ENCODE peak calls at places on chromosomes 11 and 22, in ten cellular contexts. B is aorta, O is tibial nerve, G is cardiac muscle cell, R is MM.1S, J is uterus, S is OCI-LY7, N is hepatocyte, Q is adrenal gland, T is neuronal stem cell. V is an unnamed sample. For H3K4me1, the result is how much of the 10 kb centered on the place peaks cover.

GRCh38 chr11:119030029-119030328 is 698 bp downstream of the SLC37A4 start:
- DNase-seq in B (no peak), O (no peak), G (no peak), R (no peak), J (no peak), S (no peak), N (no peak), Q (no peak), T (no peak), V (no peak)

GRCh38 chr11:1232328-1233321 is 9.8 kb downstream of the MUC5B start:
- DNase-seq in B (peak), O (no peak), G (no peak), R (no peak), J (no peak), S (no peak), N (no peak), Q (no peak), T (no peak), V (peak)

GRCh38 chr11:69293087-69293486 is 868 bp upstream of the MYEOV start:
- DNase-seq in B (peak), O (no peak), G (no peak), R (no peak), J (no peak), S (no peak), N (no peak), Q (no peak), T (no peak), V (no peak)

GRCh38 chr11:120208012-120208441 is 2.8 kb upstream of the OAF start:
- DNase-seq in B (no peak), O (no peak), G (peak), R (no peak), J (no peak), S (no peak), N (no peak), Q (peak), T (no peak), V (no peak)

GRCh38 chr11:83793332-83793731 is 507.2 kb upstream of the CCDC90B start:
- DNase-seq in B (no peak), O (no peak), G (no peak), R (no peak), J (no peak), S (no peak), N (no peak), Q (no peak), T (no peak), V (no peak)

GRCh38 chr11:122743949-122744876 is 88.7 kb downstream of the UBASH3B start:
- DNase-seq in B (no peak), O (peak), G (no peak), R (peak), J (no peak), S (peak), N (no peak), Q (peak), T (no peak), V (peak)

GRCh38 chr22:19766235-19766505 is 5.6 kb downstream of the TBX1 start:
- DNase-seq in B (no peak), O (no peak), G (no peak), R (no peak), J (no peak), S (no peak), N (no peak), Q (no peak), T (no peak), V (no peak)

GRCh38 chr22:45098056-45098455 is 65.7 kb upstream of the NUP50 start:
- DNase-seq in B (peak), O (no peak), G (no peak), R (no peak), J (no peak), S (no peak), N (no peak), Q (no peak), T (no peak), V (no peak)

GRCh38 chr11:33893711-33894401 is 2.0 kb upstream of the LMO2 start:
- DNase-seq in B (no peak), O (no peak), G (peak), R (peak), J (no peak), S (peak), N (no peak), Q (peak), T (no peak), V (no peak)

GRCh38 chr11:73156686-73157085 is 14.6 kb upstream of the FCHSD2 start:
- DNase-seq in B (no peak), O (no peak), G (no peak), R (no peak), J (no peak), S (no peak), N (no peak), Q (no peak), T (no peak), V (no peak)

GRCh38 chr11:44611088-44611487 is 45.6 kb downstream of the CD82 start:
- DNase-seq in B (no peak), O (no peak), G (no peak), R (no peak), J (no peak), S (no peak), N (no peak), Q (no peak), T (no peak), V (no peak)

GRCh38 chr22:49213731-49214352 is 613.8 kb downstream of the BRD1 start:
- DNase-seq in B (peak), O (no peak), G (no peak), R (no peak), J (peak), S (no peak), N (no peak), Q (peak), T (no peak), V (no peak)

GRCh38 chr22:47691152-47691895 is 928.9 kb downstream of the TBC1D22A start:
- DNase-seq in B (no peak), O (no peak), G (no peak), R (no peak), J (no peak), S (no peak), N (no peak), Q (peak), T (no peak), V (no peak)

GRCh38 chr11:94809251-94809650 is 41.1 kb downstream of the AMOTL1 start:
- DNase-seq in B (no peak), O (no peak), G (no peak), R (no peak), J (no peak), S (no peak), N (no peak), Q (no peak), T (no peak), V (no peak)

GRCh38 chr11:124800226-124800929 is at the start of gene MSANTD2:
- DNase-seq in B (peak), O (peak), G (peak), R (peak), J (peak), S (peak), N (peak), Q (peak), T (peak), V (peak)

GRCh38 chr11:76160856-76161255 is 45.4 kb downstream of the WNT11 start:
- DNase-seq in B (peak), O (no peak), G (no peak), R (no peak), J (no peak), S (no peak), N (no peak), Q (no peak), T (no peak), V (no peak)

GRCh38 chr11:73480677-73481076 is 104.5 kb downstream of the RELT start:
- DNase-seq in B (no peak), O (no peak), G (peak), R (no peak), J (no peak), S (no peak), N (no peak), Q (no peak), T (no peak), V (no peak)

GRCh38 chr11:72682238-72682872 is 8.1 kb upstream of the PDE2A start:
- DNase-seq in B (no peak), O (no peak), G (no peak), R (no peak), J (no peak), S (no peak), N (no peak), Q (no peak), T (no peak), V (no peak)

GRCh38 chr11:2775083-2775625 is 75.4 kb upstream of the KCNQ1OT1 start:
- DNase-seq in B (peak), O (no peak), G (no peak), R (peak), J (no peak), S (no peak), N (no peak), Q (peak), T (no peak), V (peak)

GRCh38 chr11:27331984-27332383 is 31.0 kb downstream of the CCDC34 start:
- DNase-seq in B (no peak), O (no peak), G (peak), R (no peak), J (no peak), S (no peak), N (no peak), Q (no peak), T (no peak), V (no peak)

GRCh38 chr11:2867142-2867541 is 18.4 kb downstream of the CDKN1C start:
- DNase-seq in B (no peak), O (no peak), G (no peak), R (no peak), J (no peak), S (no peak), N (no peak), Q (no peak), T (no peak), V (no peak)

GRCh38 chr11:59283825-59284772 is 71.4 kb upstream of the MPEG1 start:
- DNase-seq in B (no peak), O (peak), G (peak), R (peak), J (no peak), S (peak), N (peak), Q (peak), T (peak), V (no peak)

GRCh38 chr11:34439521-34440258 is 956 bp downstream of the CAT start:
- DNase-seq in B (no peak), O (no peak), G (no peak), R (no peak), J (no peak), S (peak), N (no peak), Q (no peak), T (peak), V (no peak)

GRCh38 chr11:93567406-93567819 is 24.2 kb upstream of the SMCO4 start:
- DNase-seq in B (peak), O (peak), G (peak), R (no peak), J (peak), S (no peak), N (no peak), Q (peak), T (no peak), V (no peak)

GRCh38 chr11:68998390-68998911 is 14.6 kb downstream of the MRGPRF start:
- DNase-seq in B (peak), O (no peak), G (peak), R (no peak), J (peak), S (no peak), N (peak), Q (peak), T (no peak), V (peak)

GRCh38 chr11:35413568-35413967 is 5.8 kb downstream of the SLC1A2 start:
- DNase-seq in B (no peak), O (no peak), G (no peak), R (no peak), J (no peak), S (no peak), N (no peak), Q (no peak), T (no peak), V (no peak)

GRCh38 chr11:2759228-2760195 is 59.7 kb upstream of the KCNQ1OT1 start:
- DNase-seq in B (peak), O (no peak), G (no peak), R (no peak), J (no peak), S (no peak), N (no peak), Q (peak), T (no peak), V (peak)

GRCh38 chr11:131036544-131036943 is 120.3 kb upstream of the SNX19 start:
- DNase-seq in B (no peak), O (no peak), G (no peak), R (no peak), J (no peak), S (no peak), N (no peak), Q (no peak), T (no peak), V (no peak)

GRCh38 chr11:44096360-44097188 is 1.1 kb downstream of the EXT2 start:
- DNase-seq in B (peak), O (no peak), G (peak), R (no peak), J (no peak), S (peak), N (peak), Q (no peak), T (no peak), V (no peak)

GRCh38 chr11:14237333-14237988 is 121.5 kb downstream of the RRAS2 start:
- DNase-seq in B (no peak), O (no peak), G (no peak), R (peak), J (no peak), S (peak), N (no peak), Q (no peak), T (no peak), V (no peak)

GRCh38 chr11:64040684-64041267 is 5.0 kb downstream of the FLRT1 start:
- DNase-seq in B (no peak), O (no peak), G (no peak), R (no peak), J (no peak), S (peak), N (peak), Q (peak), T (no peak), V (no peak)

GRCh38 chr11:19658344-19658743 is 54.3 kb upstream of the NAV2 start:
- DNase-seq in B (no peak), O (no peak), G (no peak), R (no peak), J (no peak), S (no peak), N (no peak), Q (no peak), T (no peak), V (no peak)

DNA sequence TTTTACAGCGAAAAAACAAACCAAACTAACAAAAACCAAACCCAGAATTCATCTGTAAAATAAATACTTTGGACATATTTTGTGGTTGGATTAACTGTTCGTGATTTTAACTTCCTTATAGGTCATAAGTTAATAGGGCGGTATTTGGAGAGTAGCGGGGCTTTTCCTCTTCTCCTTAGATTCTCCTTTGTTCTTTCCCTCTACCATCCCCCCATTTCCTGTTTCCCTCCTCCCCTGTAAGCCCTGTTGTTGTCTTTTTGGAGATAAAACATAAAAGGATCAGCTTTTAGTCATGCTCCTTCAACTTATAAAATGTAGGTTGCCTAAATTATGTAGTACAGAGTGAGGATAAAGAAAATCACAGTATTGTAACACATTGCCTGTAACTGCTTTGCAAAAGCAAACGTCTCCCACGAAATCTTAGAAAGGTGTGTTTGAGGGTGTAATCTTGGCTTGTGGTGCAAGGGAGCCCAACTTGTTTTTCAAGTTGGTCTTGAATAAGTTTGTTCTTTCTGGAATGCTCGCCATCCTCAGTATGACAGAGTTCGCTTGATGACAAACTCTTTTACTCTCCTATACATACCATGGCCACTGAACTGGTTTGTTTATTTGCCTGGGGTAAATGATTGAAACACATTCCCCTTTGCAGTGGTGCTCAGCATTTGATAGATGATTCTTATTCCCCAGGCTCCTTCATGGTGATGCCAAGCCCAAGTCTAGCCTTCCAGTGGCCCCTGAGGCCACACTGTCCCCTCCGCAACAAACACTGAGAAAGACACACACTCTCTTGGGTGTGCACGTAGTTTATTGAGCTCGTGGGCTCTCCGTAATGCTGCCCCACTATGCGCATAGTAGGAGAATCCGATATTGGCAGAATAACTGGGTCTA is 49.4 kb downstream of the TEAD1 start:
- DNase-seq in B (no peak), O (no peak), G (peak), R (no peak), J (no peak), S (no peak), N (peak), Q (no peak), T (no peak), V (no peak)
- H3K4me3 ChIP-seq in B (no peak), O (no peak), G (no peak), R (no peak), J (no peak), S (no peak), N (no peak), Q (no peak), T (no peak), V (no peak)

DNA sequence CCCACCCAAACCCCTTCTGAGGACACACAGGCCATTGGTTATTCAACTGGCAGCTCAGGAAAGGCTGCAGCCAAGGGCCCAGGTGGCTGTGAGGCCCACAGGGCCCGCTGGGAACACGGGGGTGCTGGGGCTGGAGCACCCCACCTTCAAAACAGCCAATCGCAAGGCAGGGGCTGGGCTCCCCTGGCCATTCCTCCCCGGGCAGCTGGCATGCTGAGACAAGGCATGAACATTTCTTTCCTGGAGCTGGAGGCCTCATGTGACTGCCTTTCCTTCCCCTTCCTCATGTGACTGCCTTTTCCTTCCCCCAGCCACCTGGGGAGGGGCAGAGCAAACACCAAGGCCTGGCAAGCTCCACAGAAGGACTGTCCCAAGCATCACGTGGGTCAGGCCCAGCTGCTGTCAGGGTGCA is 76.8 kb downstream of the PIWIL3 start:
- DNase-seq in B (no peak), O (peak), G (no peak), R (no peak), J (no peak), S (no peak), N (no peak), Q (no peak), T (no peak), V (peak)
- H3K27ac ChIP-seq in B (no peak), O (peak), G (no peak), R (no peak), J (no peak), S (no peak), N (no peak), Q (no peak), T (no peak), V (peak)

DNA sequence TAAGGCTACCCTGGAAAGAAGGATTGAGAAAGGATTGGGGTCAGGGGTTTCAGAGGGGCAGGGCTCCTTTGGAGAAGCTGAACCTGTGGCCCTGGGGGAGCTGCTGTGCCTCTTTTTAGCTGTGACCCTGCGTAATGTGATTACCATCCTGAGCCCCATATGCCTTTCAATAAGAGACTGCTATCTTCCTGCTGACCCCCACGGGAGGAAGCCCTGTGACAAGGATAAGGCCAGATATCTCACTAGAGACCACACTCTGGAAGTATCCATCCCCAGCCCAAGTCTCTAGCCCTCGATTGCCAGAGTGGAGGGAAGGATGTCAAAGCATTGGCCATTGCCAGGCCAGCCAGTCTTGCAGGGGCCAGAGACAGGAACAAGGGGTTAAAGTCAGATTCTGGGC is 4.8 kb upstream of the SLC39A13 start:
- DNase-seq in B (no peak), O (no peak), G (no peak), R (no peak), J (no peak), S (no peak), N (no peak), Q (no peak), T (no peak), V (no peak)
- H3K4me1 ChIP-seq in B (under half), O (under half), G (under half), R (under half), J (under half), S (half or more), N (under half), Q (under half), T (under half), V (under half)

GRCh38 chr11:114392735-114393667 is 7.3 kb downstream of the C11orf71 start:
- DNase-seq in B (no peak), O (no peak), G (no peak), R (no peak), J (no peak), S (no peak), N (no peak), Q (no peak), T (no peak), V (no peak)
- H3K4me3 ChIP-seq in B (no peak), O (no peak), G (no peak), R (no peak), J (no peak), S (no peak), N (no peak), Q (no peak), T (no peak), V (no peak)

DNA sequence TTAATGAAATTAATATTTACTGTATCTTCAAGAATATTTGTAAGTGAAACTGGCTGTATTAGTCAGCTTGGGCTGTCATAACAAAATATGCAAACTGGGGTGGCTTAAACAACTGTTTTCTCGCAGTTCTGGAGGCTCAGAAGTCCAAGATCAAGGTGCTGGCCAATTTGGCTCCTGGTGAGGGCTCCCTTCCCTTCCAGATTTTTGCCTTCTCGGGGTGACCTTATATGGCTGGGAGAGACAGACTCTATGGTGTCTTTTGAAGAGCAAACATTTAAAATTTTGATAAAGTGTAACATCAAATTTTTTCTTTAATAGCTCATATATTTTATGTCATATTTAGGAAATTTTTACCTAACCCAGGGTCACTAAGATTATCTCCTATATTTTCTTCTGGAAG is 30.2 kb downstream of the CSTPP1 start:
- DNase-seq in B (no peak), O (no peak), G (no peak), R (no peak), J (no peak), S (no peak), N (no peak), Q (no peak), T (no peak), V (no peak)
- H3K27ac ChIP-seq in B (no peak), O (no peak), G (no peak), R (no peak), J (no peak), S (no peak), N (no peak), Q (no peak), T (no peak), V (no peak)

DNA sequence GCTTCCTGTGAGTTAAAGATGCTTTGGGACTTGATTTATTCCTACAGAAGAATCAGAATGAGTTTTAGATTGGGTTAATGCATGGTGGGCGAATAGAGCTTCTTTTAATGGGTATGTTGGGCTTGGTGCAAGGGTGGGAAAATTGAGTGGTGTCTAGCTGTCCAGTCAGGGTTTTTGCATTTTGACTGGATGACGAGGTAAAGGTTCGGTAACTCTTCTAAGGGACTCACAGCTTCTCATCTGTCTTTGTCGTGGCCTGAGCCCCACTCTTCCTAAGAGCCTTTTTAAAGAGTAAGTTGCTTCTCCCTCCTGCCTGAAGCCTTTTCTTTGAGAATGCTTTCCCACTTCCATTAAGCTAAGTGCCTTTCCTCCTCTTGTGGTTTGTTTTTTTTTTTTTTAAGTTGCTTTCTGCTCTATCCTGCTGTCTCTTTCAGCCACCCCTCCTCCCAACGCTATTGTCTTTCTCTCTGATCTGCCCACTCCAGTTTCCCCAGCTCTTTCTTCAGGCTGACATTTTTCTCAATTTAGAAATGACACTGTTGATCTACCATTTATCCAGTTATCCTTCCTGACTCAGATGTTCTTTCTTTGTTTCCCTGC is 1.1 kb downstream of the DPF2 start:
- DNase-seq in B (no peak), O (no peak), G (no peak), R (no peak), J (no peak), S (peak), N (no peak), Q (no peak), T (no peak), V (no peak)
- H3K4me1 ChIP-seq in B (under half), O (under half), G (under half), R (under half), J (under half), S (under half), N (under half), Q (under half), T (under half), V (under half)

V was measured in left lung.